ENCODE peak calls at places on chromosomes 11 and 22, in four cellular contexts. K is A549, Q is K562, W is endothelial cell of umbilical vein. F is an unnamed sample.

GRCh38 chr22:40605676-40606250 is 30.8 kb downstream of the MRTFA start:
- DNase-seq in W (no peak), Q (no peak), K (no peak), F (no peak)

GRCh38 chr11:44766112-44766971 is 39.6 kb downstream of the TSPAN18 start:
- DNase-seq in Q (peak), W (peak), K (no peak), F (no peak)

GRCh38 chr22:30251661-30252226 is 5.2 kb upstream of the LIF start:
- DNase-seq in Q (no peak), K (no peak), W (no peak), F (no peak)

GRCh38 chr22:35538801-35539321 is 1.8 kb upstream of the RASD2 start:
- DNase-seq in Q (peak), W (no peak), K (peak), F (peak)

GRCh38 chr11:74283580-74284180 is 27.8 kb downstream of the P4HA3 start:
- DNase-seq in Q (no peak), K (peak), W (no peak), F (no peak)

GRCh38 chr11:76023408-76024068 is 182.8 kb downstream of the WNT11 start:
- DNase-seq in Q (peak), K (no peak), W (no peak), F (no peak)

GRCh38 chr11:76523147-76523546 is 78.3 kb downstream of the EMSY start:
- DNase-seq in W (no peak), K (no peak), Q (no peak), F (no peak)

GRCh38 chr11:975824-976223 is 50.2 kb downstream of the AP2A2 start:
- DNase-seq in Q (peak), K (peak), W (peak), F (peak)

GRCh38 chr11:117145393-117145761 is 1.3 kb downstream of the PAFAH1B2 start:
- DNase-seq in K (peak), W (peak), Q (peak), F (peak)

GRCh38 chr22:37229012-37229804 is 14.9 kb downstream of the RAC2 start:
- DNase-seq in Q (peak), W (peak), K (peak), F (peak)

GRCh38 chr22:20552450-20552894 is 45.1 kb downstream of the MED15 start:
- DNase-seq in K (no peak), W (peak), Q (no peak), F (no peak)

GRCh38 chr11:33492569-33492968 is 208.1 kb downstream of the C11orf91 start:
- DNase-seq in Q (no peak), W (no peak), K (no peak), F (no peak)

GRCh38 chr22:24595863-24596262 is 3.0 kb upstream of the LRRC75B start:
- DNase-seq in W (no peak), Q (no peak), K (no peak), F (no peak)

GRCh38 chr11:125494033-125494364 is 2.1 kb downstream of the FEZ1 start:
- DNase-seq in W (no peak), K (no peak), Q (no peak), F (no peak)
- TF ChIP-seq MAX in W (no peak), K (no peak), Q (no peak), F (no peak)

GRCh38 chr11:15327786-15328231 is 213.1 kb downstream of the INSC start:
- DNase-seq in Q (peak), W (no peak), K (peak), F (peak)
- TF ChIP-seq CTCF in Q (peak), W (no peak), K (peak), F (peak)

GRCh38 chr11:101915811-101916291 is 471 bp downstream of the ANGPTL5 start:
- DNase-seq in W (peak), K (peak), Q (no peak), F (peak)

GRCh38 chr11:101913631-101914030 is 1.2 kb upstream of the CEP126 start:
- DNase-seq in Q (no peak), W (no peak), K (no peak), F (no peak)

GRCh38 chr11:101914737-101915426 is at the start of gene CEP126:
- DNase-seq in K (peak), Q (peak), W (peak), F (peak)

GRCh38 chr11:101914349-101914736 is 467 bp upstream of the CEP126 start:
- DNase-seq in W (no peak), Q (no peak), K (no peak), F (no peak)

DNA sequence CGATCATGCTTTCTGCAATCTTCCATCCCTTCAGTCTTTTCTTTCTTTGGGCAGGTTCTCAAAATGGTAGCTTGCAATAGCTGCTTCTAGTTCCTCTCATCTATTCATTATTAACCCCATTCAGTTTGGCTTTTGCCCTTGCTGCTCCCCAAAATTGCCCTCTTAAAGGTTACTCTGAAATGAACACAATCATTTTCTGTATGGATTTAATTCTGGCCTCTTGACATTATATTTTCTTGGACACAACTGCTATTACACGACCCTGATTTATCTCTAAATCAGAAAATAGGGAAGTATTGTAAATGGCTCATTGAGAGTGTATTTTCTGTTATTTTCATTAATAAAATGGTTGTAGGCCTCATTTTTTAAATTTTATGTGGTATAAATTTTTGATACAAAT is at the start of gene ANGPTL5:
- DNase-seq in W (no peak), Q (no peak), K (no peak), F (no peak)
- TF ChIP-seq MYC in W (no peak), Q (no peak), K (no peak), F (no peak)

DNA sequence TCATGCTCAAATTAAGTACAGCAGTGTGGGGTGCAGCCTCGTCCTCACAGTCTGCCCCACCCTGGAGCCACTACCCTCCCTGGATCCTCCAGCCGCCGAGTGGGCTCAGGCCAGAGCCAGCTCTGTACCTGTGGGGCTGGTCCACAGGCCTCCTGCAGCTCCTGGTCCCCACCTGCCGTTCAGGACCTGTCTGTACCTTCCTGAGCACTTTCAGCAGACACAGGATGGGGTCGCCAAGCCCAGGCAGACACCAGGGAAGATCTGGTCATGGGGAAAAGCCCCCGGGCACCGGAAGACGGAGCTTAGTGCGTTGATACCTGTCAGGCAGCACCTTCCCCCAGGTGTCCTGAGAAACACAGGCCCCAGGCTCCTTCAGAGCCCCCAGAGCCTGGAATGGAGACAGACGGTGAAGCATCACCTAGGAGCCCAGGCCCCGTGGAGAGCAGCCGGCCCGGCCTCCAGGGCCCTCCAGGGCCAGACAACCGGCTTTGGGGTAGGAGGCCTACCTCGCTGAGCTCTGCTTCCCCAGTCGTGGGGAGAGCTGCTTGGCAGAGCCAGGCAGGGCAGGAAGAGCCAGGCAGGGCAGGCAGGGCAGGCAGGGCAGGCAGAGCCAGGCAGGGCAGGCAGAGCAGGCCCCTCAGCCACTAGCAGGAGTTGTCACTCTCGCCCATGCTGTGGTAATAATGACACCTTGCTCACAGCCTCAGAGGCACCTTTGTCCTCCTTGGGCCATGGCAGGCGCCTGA is 9.8 kb downstream of the TSPAN32 start:
- DNase-seq in K (no peak), W (no peak), Q (no peak), F (peak)
- TF ChIP-seq MAX in K (no peak), W (no peak), Q (no peak), F (no peak)

GRCh38 chr22:33213383-33214075 is 155.3 kb upstream of the SYN3 start:
- DNase-seq in W (no peak), Q (no peak), K (no peak), F (no peak)

GRCh38 chr22:33204408-33204807 is 146.2 kb upstream of the SYN3 start:
- DNase-seq in Q (no peak), W (no peak), K (no peak), F (no peak)

DNA sequence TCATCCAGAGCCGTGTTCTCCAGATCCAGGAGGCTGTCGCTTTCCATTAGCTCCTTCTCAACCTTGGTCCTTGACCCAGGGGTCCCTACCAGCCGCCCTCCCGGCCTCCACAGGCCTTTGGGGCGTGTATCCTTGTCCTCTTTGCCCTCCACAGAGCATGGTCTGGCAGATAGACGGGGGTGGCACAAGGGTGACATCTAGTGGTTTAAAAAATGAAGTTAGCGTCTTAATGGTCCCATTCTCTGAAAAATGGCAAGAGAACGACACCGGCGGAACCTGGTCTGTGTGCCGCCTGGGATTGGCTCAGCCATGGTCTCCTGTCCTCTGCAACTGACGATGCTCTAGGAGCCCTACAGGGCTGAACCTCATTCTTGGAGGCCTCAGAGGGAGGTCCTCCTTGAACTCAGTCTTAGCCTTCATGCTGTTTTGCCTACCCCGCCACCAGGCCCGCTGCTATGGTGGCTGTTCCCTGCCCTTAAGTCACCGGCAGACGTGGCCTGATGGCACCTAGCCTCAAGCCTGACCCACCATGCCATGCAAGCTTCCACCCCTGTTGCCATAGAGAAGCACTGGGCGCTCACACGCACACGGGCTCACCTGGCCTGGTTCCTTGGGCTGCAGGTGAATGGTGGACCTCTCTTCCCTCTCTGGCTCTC is 152.1 kb upstream of the SYN3 start:
- DNase-seq in Q (peak), W (peak), K (peak), F (peak)
- TF ChIP-seq CTCF in Q (peak), W (peak), K (peak), F (peak)

GRCh38 chr11:69658606-69659450 is 16.3 kb downstream of the LTO1 start:
- DNase-seq in Q (no peak), K (no peak), W (no peak), F (no peak)
- TF ChIP-seq MYC in Q (no peak), K (no peak), W (no peak), F (no peak)

DNA sequence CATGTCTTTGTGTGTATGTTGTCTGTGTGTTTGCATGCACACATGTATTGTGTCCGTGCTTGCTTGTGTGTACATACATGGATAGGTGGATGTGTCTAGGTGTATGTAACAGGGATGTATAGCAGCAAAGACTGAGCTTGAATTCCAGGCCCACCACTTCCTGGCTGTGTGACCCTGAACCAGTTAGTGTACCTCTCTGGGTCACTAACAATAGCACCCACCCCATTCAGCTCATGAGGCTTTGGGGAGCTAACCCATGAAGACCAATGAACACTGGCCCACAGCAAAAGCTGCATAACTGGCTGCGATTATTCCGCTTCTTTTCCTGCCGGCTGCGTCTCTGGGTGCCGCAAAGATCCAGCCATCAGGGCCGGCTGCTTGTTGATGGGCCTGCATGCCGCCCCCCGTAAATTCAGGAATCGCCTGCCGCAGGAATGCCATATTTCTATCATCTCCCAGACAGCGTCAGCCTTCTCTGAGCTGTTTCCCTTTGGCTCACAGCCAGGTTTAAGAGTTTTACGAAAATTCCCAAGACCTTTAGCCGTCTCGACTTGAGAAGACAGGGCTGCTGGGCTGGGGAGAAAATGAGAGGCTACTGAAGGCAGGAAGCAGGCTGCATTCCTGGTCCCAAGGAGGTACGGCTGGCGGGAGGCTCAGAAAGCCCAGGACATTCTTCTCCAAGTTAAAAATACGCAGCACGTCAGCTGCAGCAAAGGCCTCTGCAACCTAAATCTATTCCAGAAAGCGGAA is 224.6 kb downstream of the MN1 start:
- DNase-seq in W (peak), K (no peak), Q (no peak), F (no peak)
- TF ChIP-seq MAX in W (no peak), K (no peak), Q (no peak), F (no peak)

DNA sequence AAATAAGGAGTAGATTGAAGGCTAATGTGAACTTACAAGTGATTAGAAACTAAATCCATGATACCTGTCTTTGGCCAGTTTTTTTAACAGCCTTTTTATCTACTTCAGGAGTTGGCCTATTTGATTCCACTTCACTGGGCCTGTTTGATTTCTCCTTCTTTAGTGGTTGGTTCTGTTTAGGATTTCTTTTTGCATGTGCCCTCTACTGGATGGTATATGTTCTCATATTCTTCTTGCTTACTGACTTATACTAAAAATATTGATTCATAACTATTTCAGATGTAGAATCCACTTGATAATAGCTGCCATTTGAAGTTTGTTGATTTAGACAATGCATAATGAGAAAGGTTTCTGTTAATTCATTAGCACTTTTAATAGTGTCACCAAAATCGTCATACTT is 53.9 kb downstream of the USP47 start:
- DNase-seq in K (peak), Q (no peak), W (peak), F (no peak)
- TF ChIP-seq CTCF in K (peak), Q (no peak), W (no peak), F (no peak)

DNA sequence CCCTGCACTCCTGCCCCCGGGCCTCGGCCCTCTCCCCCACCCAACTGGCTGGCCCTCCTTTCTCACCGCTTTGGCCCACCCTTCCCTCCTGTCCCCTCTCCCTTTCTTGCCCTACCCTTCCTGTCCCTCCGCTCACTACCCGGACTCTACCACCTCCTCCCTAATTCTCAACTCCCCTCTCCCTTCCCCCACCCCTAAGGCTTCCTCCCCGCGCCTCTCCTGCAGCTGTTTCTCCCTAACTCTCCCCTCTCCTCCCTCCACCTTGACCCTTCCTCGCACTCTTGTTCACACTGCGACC is 416 bp downstream of the SLC15A3 start:
- DNase-seq in W (no peak), K (no peak), Q (no peak), F (no peak)
- TF ChIP-seq MYC in W (no peak), K (no peak), Q (no peak), F (no peak)

F was measured in NB4.